ENCODE peak calls at places on chromosomes 6 and 20, in six cellular contexts. One of them, this sample, is unnamed.
A peak's percentile ranks its signal among the peaks of the same experiment; 100 is the strongest.

GRCh38 chr20:326645-327031 is 1.3 kb downstream of the SOX12 start:
- DNase-seq in PC-3: peak; percentile 37
- DNase-seq in heart left ventricle: no peak
- DNase-seq in epithelial cell of esophagus: no peak
- DNase-seq in GM20000: no peak
- DNase-seq in H9: no peak
- DNase-seq in this sample: no peak

GRCh38 chr6:30752164-30752927 is 8.0 kb upstream of the IER3 start:
- DNase-seq in H9: no peak
- DNase-seq in epithelial cell of esophagus: peak; percentile 100
- DNase-seq in heart left ventricle: peak; percentile 96
- DNase-seq in GM20000: no peak
- DNase-seq in PC-3: peak; percentile 100
- DNase-seq in this sample: no peak

GRCh38 chr6:53302678-53303360 is 45.9 kb downstream of the ELOVL5 start:
- DNase-seq in H9: no peak
- DNase-seq in epithelial cell of esophagus: peak; percentile 88
- DNase-seq in GM20000: no peak
- DNase-seq in heart left ventricle: peak; percentile 21
- DNase-seq in PC-3: peak; percentile 92
- DNase-seq in this sample: no peak

GRCh38 chr20:32189691-32190607 is 17.6 kb downstream of the PLAGL2 start:
- DNase-seq in epithelial cell of esophagus: peak; percentile 30
- DNase-seq in heart left ventricle: peak; percentile 51
- DNase-seq in H9: peak; percentile 75
- DNase-seq in PC-3: no peak
- DNase-seq in GM20000: peak; percentile 64
- DNase-seq in this sample: peak; percentile 79

GRCh38 chr20:52340036-52340634 is 148.6 kb upstream of the ZFP64 start:
- DNase-seq in PC-3: peak; percentile 12
- DNase-seq in H9: no peak
- DNase-seq in GM20000: no peak
- DNase-seq in epithelial cell of esophagus: no peak
- DNase-seq in heart left ventricle: no peak
- DNase-seq in this sample: no peak

GRCh38 chr6:56890683-56891429 is 64.1 kb upstream of the BEND6 start:
- DNase-seq in epithelial cell of esophagus: peak; percentile 78
- DNase-seq in GM20000: peak; percentile 86
- DNase-seq in H9: no peak
- DNase-seq in heart left ventricle: no peak
- DNase-seq in PC-3: peak; percentile 71
- DNase-seq in this sample: no peak

GRCh38 chr20:2692886-2693285 is 306 bp downstream of the EBF4 start:
- DNase-seq in PC-3: no peak
- DNase-seq in epithelial cell of esophagus: no peak
- DNase-seq in heart left ventricle: no peak
- DNase-seq in GM20000: peak; percentile 78
- DNase-seq in H9: no peak
- DNase-seq in this sample: no peak

GRCh38 chr6:48136856-48137255 is 25.9 kb upstream of the PTCHD4 start:
- DNase-seq in heart left ventricle: no peak
- DNase-seq in PC-3: no peak
- DNase-seq in GM20000: no peak
- DNase-seq in epithelial cell of esophagus: no peak
- DNase-seq in H9: no peak
- DNase-seq in this sample: no peak

GRCh38 chr6:170175644-170176620 is 114.9 kb downstream of the DLL1 start:
- DNase-seq in epithelial cell of esophagus: no peak
- DNase-seq in PC-3: no peak
- DNase-seq in GM20000: no peak
- DNase-seq in heart left ventricle: no peak
- DNase-seq in H9: peak; percentile 25
- DNase-seq in this sample: no peak

GRCh38 chr6:170088349-170088951 is 202.4 kb downstream of the DLL1 start:
- DNase-seq in heart left ventricle: peak; percentile 5
- DNase-seq in epithelial cell of esophagus: no peak
- DNase-seq in PC-3: no peak
- DNase-seq in H9: no peak
- DNase-seq in GM20000: peak; percentile 48
- DNase-seq in this sample: peak; percentile 6

GRCh38 chr20:20391766-20392165 is 23.9 kb downstream of the INSM1 start:
- DNase-seq in H9: no peak
- DNase-seq in PC-3: no peak
- DNase-seq in epithelial cell of esophagus: no peak
- DNase-seq in heart left ventricle: no peak
- DNase-seq in GM20000: no peak
- DNase-seq in this sample: no peak

GRCh38 chr6:157798851-157799250 is 24.2 kb upstream of the SNX9 start:
- DNase-seq in PC-3: no peak
- DNase-seq in H9: no peak
- DNase-seq in GM20000: no peak
- DNase-seq in epithelial cell of esophagus: no peak
- DNase-seq in heart left ventricle: no peak
- DNase-seq in this sample: no peak

GRCh38 chr6:144343736-144344428 is 58.7 kb downstream of the UTRN start:
- DNase-seq in PC-3: no peak
- DNase-seq in heart left ventricle: peak; percentile 47
- DNase-seq in GM20000: peak; percentile 53
- DNase-seq in epithelial cell of esophagus: peak; percentile 72
- DNase-seq in H9: no peak
- DNase-seq in this sample: no peak

GRCh38 chr6:119445666-119446622 is 96.4 kb upstream of the MAN1A1 start:
- DNase-seq in heart left ventricle: no peak
- DNase-seq in epithelial cell of esophagus: peak; percentile 75
- DNase-seq in H9: no peak
- DNase-seq in GM20000: peak; percentile 30
- DNase-seq in PC-3: peak; percentile 42
- DNase-seq in this sample: no peak

GRCh38 chr20:37270586-37271420 is 9.2 kb upstream of the GHRH start:
- DNase-seq in PC-3: no peak
- DNase-seq in H9: no peak
- DNase-seq in heart left ventricle: no peak
- DNase-seq in epithelial cell of esophagus: peak; percentile 68
- DNase-seq in GM20000: peak; percentile 46
- DNase-seq in this sample: no peak

GRCh38 chr6:139346392-139346791 is 28.1 kb downstream of the CITED2 start:
- DNase-seq in H9: no peak
- DNase-seq in PC-3: no peak
- DNase-seq in epithelial cell of esophagus: no peak
- DNase-seq in heart left ventricle: no peak
- DNase-seq in GM20000: no peak
- DNase-seq in this sample: no peak

GRCh38 chr20:59176812-59177211 is 13.2 kb downstream of the ZNF831 start:
- DNase-seq in heart left ventricle: no peak
- DNase-seq in GM20000: no peak
- DNase-seq in H9: no peak
- DNase-seq in PC-3: no peak
- DNase-seq in epithelial cell of esophagus: no peak
- DNase-seq in this sample: no peak
- TF ChIP-seq CTCF in heart left ventricle: no peak
- TF ChIP-seq CTCF in GM20000: no peak
- TF ChIP-seq CTCF in H9: no peak
- TF ChIP-seq CTCF in PC-3: no peak
- TF ChIP-seq CTCF in epithelial cell of esophagus: no peak
- TF ChIP-seq CTCF in this sample: no peak

GRCh38 chr6:17984822-17985660 is 2.4 kb downstream of the KIF13A start:
- DNase-seq in GM20000: no peak
- DNase-seq in epithelial cell of esophagus: no peak
- DNase-seq in PC-3: peak; percentile 36
- DNase-seq in heart left ventricle: no peak
- DNase-seq in H9: no peak
- DNase-seq in this sample: no peak

GRCh38 chr6:17986656-17987575 is 519 bp downstream of the KIF13A start:
- DNase-seq in heart left ventricle: peak; percentile 74
- DNase-seq in H9: peak; percentile 67
- DNase-seq in PC-3: peak; percentile 58
- DNase-seq in GM20000: peak; percentile 61
- DNase-seq in epithelial cell of esophagus: peak; percentile 54
- DNase-seq in this sample: peak; percentile 54

GRCh38 chr6:17988422-17988944 is 1.0 kb upstream of the KIF13A start:
- DNase-seq in PC-3: no peak
- DNase-seq in epithelial cell of esophagus: peak; percentile 41
- DNase-seq in heart left ventricle: no peak
- DNase-seq in GM20000: no peak
- DNase-seq in H9: no peak
- DNase-seq in this sample: no peak

GRCh38 chr6:17985934-17986655 is 1.3 kb downstream of the KIF13A start:
- DNase-seq in GM20000: no peak
- DNase-seq in PC-3: no peak
- DNase-seq in epithelial cell of esophagus: no peak
- DNase-seq in heart left ventricle: no peak
- DNase-seq in H9: no peak
- DNase-seq in this sample: no peak

DNA sequence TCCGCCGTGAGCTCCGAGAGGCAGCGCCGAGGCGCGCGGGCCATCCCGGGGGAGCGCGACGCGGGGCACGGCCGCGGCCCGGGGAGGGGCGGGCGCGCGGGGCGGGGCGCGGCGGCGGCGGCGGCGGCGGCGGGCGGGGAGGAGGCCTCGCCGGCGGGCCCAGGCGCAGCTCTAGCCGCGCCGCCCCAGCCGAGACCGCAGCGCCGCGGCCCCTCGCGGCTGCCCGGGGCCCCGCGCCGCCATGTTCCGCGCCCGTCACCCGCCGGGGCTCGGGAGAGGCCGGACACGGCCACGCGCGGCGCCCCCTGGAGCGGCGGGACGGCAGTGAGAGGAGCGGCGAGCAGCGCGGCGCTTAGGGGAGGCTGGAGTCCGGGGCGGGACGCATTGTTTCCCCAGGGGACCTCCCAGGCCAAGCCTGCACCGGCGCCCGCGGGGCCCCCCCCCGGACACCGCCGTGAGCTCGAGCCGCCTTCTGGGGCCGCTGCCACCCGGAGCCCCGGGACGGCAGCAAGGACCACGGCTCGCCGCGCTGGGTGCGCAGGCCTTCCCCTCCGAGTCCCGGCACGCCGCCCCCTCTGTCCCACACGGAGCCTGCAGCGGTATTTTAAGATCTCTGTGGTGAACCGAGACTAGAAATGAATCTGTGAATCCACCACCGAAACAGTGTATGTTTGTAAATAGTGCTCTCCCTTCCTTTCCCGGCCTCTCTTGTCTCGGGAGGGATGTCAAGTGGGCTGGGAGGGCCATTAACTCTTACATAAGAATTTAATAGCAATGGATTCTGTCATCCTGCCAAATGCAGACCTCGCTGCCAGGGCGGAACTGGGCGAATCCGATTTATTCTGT is at the start of gene KIF13A:
- DNase-seq in heart left ventricle: peak; percentile 78
- DNase-seq in H9: peak; percentile 43
- DNase-seq in PC-3: peak; percentile 71
- DNase-seq in GM20000: peak; percentile 84
- DNase-seq in epithelial cell of esophagus: peak; percentile 54
- DNase-seq in this sample: peak; percentile 49
- TF ChIP-seq CTCF in heart left ventricle: peak; percentile 14
- TF ChIP-seq CTCF in H9: peak; percentile 28
- TF ChIP-seq CTCF in PC-3: peak; percentile 21
- TF ChIP-seq CTCF in GM20000: peak; percentile 9
- TF ChIP-seq CTCF in epithelial cell of esophagus: no peak
- TF ChIP-seq CTCF in this sample: no peak

DNA sequence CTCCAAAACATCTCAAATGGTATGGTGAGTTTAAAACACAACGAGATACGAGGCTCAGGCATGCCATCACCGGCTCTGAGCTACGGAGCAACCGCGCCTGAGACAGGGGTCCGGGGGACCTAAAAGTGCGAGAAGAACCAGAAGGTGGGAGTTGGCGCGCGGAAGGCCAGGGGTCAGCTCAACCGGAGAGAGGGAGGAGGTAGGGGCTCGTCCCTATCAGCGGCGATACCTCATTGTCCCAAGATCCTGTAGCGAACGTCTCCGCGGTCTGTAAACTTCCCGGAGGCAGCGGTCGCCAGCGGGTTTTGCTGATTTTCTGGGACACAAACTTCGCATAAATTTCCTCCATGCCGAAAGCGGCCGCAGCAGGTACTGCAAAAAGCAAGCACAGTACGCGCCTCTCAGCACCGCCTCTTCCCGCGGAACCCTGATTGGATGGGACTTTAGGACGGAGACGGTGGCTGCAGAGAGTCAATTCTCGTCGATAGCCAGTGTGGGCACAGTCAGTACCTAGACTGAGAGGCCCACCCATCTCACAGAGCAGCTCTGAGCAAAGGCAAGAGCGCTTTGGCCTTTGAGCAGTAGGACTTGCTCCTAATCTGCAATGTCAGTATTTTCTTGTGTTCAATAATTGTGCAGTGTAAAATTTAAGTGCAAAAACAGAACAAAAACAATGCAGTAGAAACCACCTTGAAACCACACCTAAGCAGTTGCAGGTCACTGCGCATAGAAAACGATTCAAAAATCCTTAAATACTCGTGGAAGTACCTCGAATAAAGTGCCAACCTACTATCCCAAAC is at the start of gene NUP43:
- DNase-seq in epithelial cell of esophagus: peak; percentile 96
- DNase-seq in H9: peak; percentile 96
- DNase-seq in heart left ventricle: peak; percentile 94
- DNase-seq in PC-3: peak; percentile 89
- DNase-seq in GM20000: peak; percentile 89
- DNase-seq in this sample: peak; percentile 93
- TF ChIP-seq CTCF in epithelial cell of esophagus: peak; percentile 55
- TF ChIP-seq CTCF in H9: peak; percentile 61
- TF ChIP-seq CTCF in heart left ventricle: no peak
- TF ChIP-seq CTCF in PC-3: peak; percentile 42
- TF ChIP-seq CTCF in GM20000: no peak
- TF ChIP-seq CTCF in this sample: no peak

GRCh38 chr6:43942011-43942442 is 172.0 kb downstream of the VEGFA start:
- DNase-seq in GM20000: no peak
- DNase-seq in H9: peak; percentile 25
- DNase-seq in heart left ventricle: no peak
- DNase-seq in PC-3: no peak
- DNase-seq in epithelial cell of esophagus: no peak
- DNase-seq in this sample: no peak
- TF ChIP-seq CTCF in GM20000: no peak
- TF ChIP-seq CTCF in H9: no peak
- TF ChIP-seq CTCF in heart left ventricle: no peak
- TF ChIP-seq CTCF in PC-3: no peak
- TF ChIP-seq CTCF in epithelial cell of esophagus: no peak
- TF ChIP-seq CTCF in this sample: no peak

GRCh38 chr6:12289655-12290489 is at the start of gene EDN1:
- DNase-seq in GM20000: peak; percentile 79
- DNase-seq in H9: peak; percentile 87
- DNase-seq in epithelial cell of esophagus: peak; percentile 88
- DNase-seq in heart left ventricle: peak; percentile 72
- DNase-seq in PC-3: peak; percentile 85
- DNase-seq in this sample: peak; percentile 84
- TF ChIP-seq CTCF in GM20000: peak; percentile 56
- TF ChIP-seq CTCF in H9: peak; percentile 57
- TF ChIP-seq CTCF in epithelial cell of esophagus: peak; percentile 56
- TF ChIP-seq CTCF in heart left ventricle: peak; percentile 27
- TF ChIP-seq CTCF in PC-3: peak; percentile 45
- TF ChIP-seq CTCF in this sample: no peak

DNA sequence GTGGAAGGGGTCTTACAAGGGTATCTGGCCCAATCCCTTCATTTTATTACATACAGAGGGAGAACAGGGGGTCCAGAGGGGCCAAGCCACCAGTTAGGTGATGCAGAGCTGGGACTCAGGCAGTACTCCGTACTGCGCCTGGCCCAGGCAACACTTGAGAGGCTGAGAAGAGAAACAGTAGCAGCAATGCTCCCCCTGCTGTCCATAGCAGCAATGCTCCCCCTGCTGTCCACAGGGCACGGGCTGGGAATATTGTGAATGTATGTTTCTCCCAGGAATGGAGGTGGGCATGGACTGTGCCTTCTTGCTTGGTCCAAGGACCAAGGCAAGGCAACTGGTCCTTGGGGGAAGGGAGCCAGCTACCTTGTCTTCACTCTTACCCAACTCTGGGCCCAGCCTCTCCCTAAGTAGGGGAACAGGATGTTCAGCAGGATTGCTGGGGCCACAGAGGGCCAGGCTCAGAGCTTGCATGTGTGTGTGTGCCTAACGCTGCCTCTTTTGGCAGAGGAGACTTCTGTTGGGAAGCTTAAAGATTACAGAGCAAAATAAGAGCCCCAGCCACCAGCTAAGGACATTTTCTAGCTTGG is 14.8 kb upstream of the FAM83C start:
- DNase-seq in heart left ventricle: peak; percentile 40
- DNase-seq in epithelial cell of esophagus: peak; percentile 76
- DNase-seq in H9: peak; percentile 82
- DNase-seq in GM20000: no peak
- DNase-seq in PC-3: peak; percentile 68
- DNase-seq in this sample: peak; percentile 77
- TF ChIP-seq CTCF in heart left ventricle: peak; percentile 56
- TF ChIP-seq CTCF in epithelial cell of esophagus: peak; percentile 76
- TF ChIP-seq CTCF in H9: peak; percentile 91
- TF ChIP-seq CTCF in GM20000: peak; percentile 45
- TF ChIP-seq CTCF in PC-3: peak; percentile 88
- TF ChIP-seq CTCF in this sample: peak; percentile 50